ENCODE peak calls at places on chromosomes 4 and X, in nine cellular contexts. G is body of pancreas, K is progenitor cell of endocrine pancreas, L is activated T-cell treated with anti-CD3 and anti-CD28 coated beads for 48 hours, Z is non-pigmented ciliary epithelial cell, N is ecto neural progenitor cell, C is MCF 10A, P is tibial artery, V is hippocampal formation. X is an unnamed sample.

GRCh38 chrX:21590012-21590776 is 67.9 kb downstream of the KLHL34 start:
- DNase-seq in G (no peak), K (no peak), L (no peak), Z (no peak), N (no peak), C (no peak), P (no peak), V (no peak), X (no peak)

GRCh38 chr4:17128268-17128667 is 229.8 kb upstream of the LDB2 start:
- DNase-seq in G (no peak), K (no peak), L (no peak), Z (no peak), N (no peak), C (peak), P (no peak), V (no peak), X (no peak)

GRCh38 chr4:154010377-154010776 is 221.5 kb upstream of the SFRP2 start:
- DNase-seq in G (no peak), K (no peak), L (no peak), Z (no peak), N (no peak), C (no peak), P (peak), V (no peak), X (no peak)

GRCh38 chr4:113884655-113885054 is 94.8 kb downstream of the ARSJ start:
- DNase-seq in G (no peak), K (no peak), L (no peak), Z (no peak), N (no peak), C (no peak), P (no peak), V (no peak), X (no peak)

GRCh38 chrX:110407910-110408545 is 49.4 kb downstream of the RTL9 start:
- DNase-seq in G (peak), K (peak), L (no peak), Z (no peak), N (no peak), C (peak), P (no peak), V (peak), X (no peak)

GRCh38 chr4:123244233-123244632 is 152.4 kb upstream of the SPRY1 start:
- DNase-seq in G (no peak), K (no peak), L (no peak), Z (no peak), N (no peak), C (peak), P (peak), V (no peak), X (no peak)

GRCh38 chr4:87442889-87443288 is 20.5 kb downstream of the NUDT9 start:
- DNase-seq in G (no peak), K (no peak), L (no peak), Z (no peak), N (no peak), C (no peak), P (no peak), V (no peak), X (no peak)

GRCh38 chr4:89382439-89382838 is 74.8 kb upstream of the GPRIN3 start:
- DNase-seq in G (no peak), K (no peak), L (no peak), Z (no peak), N (no peak), C (no peak), P (no peak), V (no peak), X (no peak)

GRCh38 chrX:30822719-30823118 is 66.3 kb downstream of the TAB3 start:
- DNase-seq in G (no peak), K (no peak), L (no peak), Z (no peak), N (no peak), C (no peak), P (no peak), V (no peak), X (no peak)

GRCh38 chrX:153333821-153334653 is at the start of gene ZNF275:
- DNase-seq in G (peak), K (peak), L (peak), Z (peak), N (peak), C (peak), P (peak), V (peak), X (peak)

GRCh38 chr4:79358438-79358837 is 32.6 kb upstream of the NAA11 start:
- DNase-seq in G (no peak), K (no peak), L (no peak), Z (no peak), N (no peak), C (no peak), P (no peak), V (no peak), X (no peak)

GRCh38 chr4:87144346-87144745 is 76.1 kb downstream of the KLHL8 start:
- DNase-seq in G (no peak), K (no peak), L (no peak), Z (no peak), N (no peak), C (no peak), P (no peak), V (no peak), X (no peak)

GRCh38 chrX:95995600-95995999 is 689.0 kb upstream of the DIAPH2 start:
- DNase-seq in G (no peak), K (no peak), L (no peak), Z (no peak), N (no peak), C (no peak), P (no peak), V (no peak), X (no peak)

GRCh38 chr4:64774626-64775025 is 365.4 kb upstream of the TECRL start:
- DNase-seq in G (no peak), K (no peak), L (no peak), Z (peak), N (no peak), C (no peak), P (no peak), V (no peak), X (no peak)

GRCh38 chrX:137432609-137433008 is 133.3 kb upstream of the ZIC3 start:
- DNase-seq in G (no peak), K (no peak), L (no peak), Z (no peak), N (peak), C (peak), P (no peak), V (no peak), X (no peak)

GRCh38 chr4:55445921-55446577 is 50.3 kb downstream of the TMEM165 start:
- DNase-seq in G (no peak), K (no peak), L (no peak), Z (peak), N (no peak), C (no peak), P (no peak), V (no peak), X (no peak)

GRCh38 chrX:119237526-119238035 is 1.5 kb downstream of the PGRMC1 start:
- DNase-seq in G (no peak), K (no peak), L (no peak), Z (no peak), N (no peak), C (no peak), P (no peak), V (no peak), X (no peak)

GRCh38 chrX:129600981-129601424 is 53.8 kb downstream of the APLN start:
- DNase-seq in G (no peak), K (no peak), L (no peak), Z (no peak), N (no peak), C (peak), P (no peak), V (peak), X (peak)

GRCh38 chrX:121579016-121579760 is 531.8 kb downstream of the GLUD2 start:
- DNase-seq in G (peak), K (no peak), L (no peak), Z (no peak), N (no peak), C (peak), P (no peak), V (no peak), X (no peak)

GRCh38 chr4:169315530-169316306 is 45.0 kb upstream of the SH3RF1 start:
- DNase-seq in G (no peak), K (no peak), L (no peak), Z (no peak), N (no peak), C (peak), P (no peak), V (peak), X (no peak)